ENCODE peak calls at places on chromosomes 12 and 14, in four cellular contexts. Y is sigmoid colon, Z is body of pancreas, Q is breast epithelium. M is an unnamed sample.

GRCh38 chr12:55685671-55686070 is 22.0 kb downstream of the ITGA7 start:
- DNase-seq in Q (no peak), Y (peak; percentile 34), Z (no peak), M (no peak)

GRCh38 chr14:59912443-59912842 is 7.5 kb upstream of the LRRC9 start:
- DNase-seq in Y (no peak), Z (no peak), Q (no peak), M (no peak)

GRCh38 chr14:22536853-22537338 is 52.1 kb downstream of the DAD1 start:
- DNase-seq in Y (peak; percentile 86), Q (no peak), Z (peak; percentile 31), M (peak; percentile 84)

GRCh38 chr14:104719343-104719742 is 4.7 kb upstream of the ADSS1 start:
- DNase-seq in Y (no peak), Z (no peak), Q (no peak), M (no peak)

GRCh38 chr14:20195911-20196310 is 5.2 kb downstream of the OR11G2 start:
- DNase-seq in Y (no peak), Z (no peak), Q (no peak), M (no peak)

GRCh38 chr14:57957441-57957840 is 91.5 kb upstream of the SLC35F4 start:
- DNase-seq in Z (no peak), Y (no peak), Q (no peak), M (no peak)

GRCh38 chr12:101863971-101864370 is 13.4 kb upstream of the DRAM1 start:
- DNase-seq in Y (no peak), Z (no peak), Q (no peak), M (no peak)

GRCh38 chr14:97120204-97121120 is 323.3 kb downstream of the VRK1 start:
- DNase-seq in Z (no peak), Y (no peak), Q (no peak), M (no peak)

GRCh38 chr14:91607322-91608047 is 97.4 kb upstream of the PPP4R3A start:
- DNase-seq in Z (no peak), Q (no peak), Y (no peak), M (no peak)

GRCh38 chr12:118840399-118840798 is 140.9 kb upstream of the SRRM4 start:
- DNase-seq in Y (no peak), Z (no peak), Q (no peak), M (no peak)

GRCh38 chr12:94615284-94616216 is 34.8 kb downstream of the TMCC3 start:
- DNase-seq in Z (peak; percentile 71), Y (no peak), Q (no peak), M (no peak)

GRCh38 chr14:77128414-77128891 is 13.1 kb downstream of the ZDHHC22 start:
- DNase-seq in Z (peak; percentile 35), Q (no peak), Y (no peak), M (no peak)

GRCh38 chr12:67223225-67223624 is 45.9 kb upstream of the CAND1 start:
- DNase-seq in Y (no peak), Z (no peak), Q (no peak), M (peak; percentile 26)

GRCh38 chr12:111457071-111457470 is 51.3 kb downstream of the SH2B3 start:
- DNase-seq in Z (no peak), Y (peak; percentile 48), Q (no peak), M (no peak)

GRCh38 chr12:110270125-110270962 is 10.7 kb upstream of the ATP2A2 start:
- DNase-seq in Z (peak; percentile 65), Q (no peak), Y (peak; percentile 87), M (no peak)

GRCh38 chr12:57614178-57614947 is 3.1 kb downstream of the ARHGEF25 start:
- DNase-seq in Z (peak; percentile 17), Q (no peak), Y (peak; percentile 77), M (no peak)

GRCh38 chr14:52834440-52834842 is 43.0 kb upstream of the GNPNAT1 start:
- DNase-seq in Q (no peak), Z (no peak), Y (no peak), M (no peak)

GRCh38 chr12:100797786-100798580 is 3.4 kb downstream of the ANO4 start:
- DNase-seq in Y (no peak), Z (no peak), Q (no peak), M (no peak)

GRCh38 chr12:100794441-100795192 is at the start of gene ANO4:
- DNase-seq in Z (no peak), Q (no peak), Y (no peak), M (no peak)

GRCh38 chr12:100795193-100796179 is 910 bp downstream of the ANO4 start:
- DNase-seq in Z (no peak), Q (no peak), Y (no peak), M (no peak)

GRCh38 chr12:100797246-100797645 is 2.7 kb downstream of the ANO4 start:
- DNase-seq in Q (no peak), Y (no peak), Z (no peak), M (no peak)

GRCh38 chr12:100796616-100797015 is 2.0 kb downstream of the ANO4 start:
- DNase-seq in Z (no peak), Y (no peak), Q (no peak), M (no peak)
- H3K4me3 ChIP-seq in Z (no peak overlapping the region), Y (no peak overlapping the region), Q (no peak overlapping the region), M (no peak overlapping the region)

GRCh38 chr14:24297190-24297964 is 2.2 kb downstream of the DHRS1 start:
- DNase-seq in Y (no peak), Q (no peak), Z (no peak), M (no peak)

GRCh38 chr14:24300326-24300980 is 803 bp downstream of the NOP9 start:
- DNase-seq in Y (no peak), Q (no peak), Z (no peak), M (no peak)

GRCh38 chr14:24296341-24297157 is 3.0 kb downstream of the DHRS1 start:
- DNase-seq in Y (peak; percentile 73), Z (peak; percentile 73), Q (no peak), M (no peak)

GRCh38 chr14:24298892-24299254 is 707 bp downstream of the DHRS1 start:
- DNase-seq in Y (no peak), Q (no peak), Z (no peak), M (no peak)

GRCh38 chr14:24299255-24300191 is at the start of the genes DHRS1 and NOP9:
- DNase-seq in Y (peak; percentile 96), Z (peak; percentile 94), Q (peak; percentile 93), M (peak; percentile 97)
- TF ChIP-seq POLR2A in Y (peak; percentile 60), Z (peak; percentile 74), Q (peak; percentile 72), M (peak; percentile 92)

GRCh38 chr12:130992448-130992847 is 38.7 kb downstream of the ADGRD1 start:
- DNase-seq in Z (peak; percentile 37), Y (peak; percentile 20), Q (no peak), M (no peak)
- H3K27ac ChIP-seq in Z (no peak overlapping the region), Y (no peak overlapping the region), Q (no peak overlapping the region), M (no peak overlapping the region)

GRCh38 chr12:88648625-88649024 is 68.4 kb upstream of the KITLG start:
- DNase-seq in Q (no peak), Z (no peak), Y (no peak), M (no peak)

GRCh38 chr12:88644946-88645702 is 64.9 kb upstream of the KITLG start:
- DNase-seq in Y (no peak), Z (no peak), Q (no peak), M (no peak)

GRCh38 chr12:88646824-88647223 is 66.6 kb upstream of the KITLG start:
- DNase-seq in Q (no peak), Z (no peak), Y (no peak), M (no peak)

DNA sequence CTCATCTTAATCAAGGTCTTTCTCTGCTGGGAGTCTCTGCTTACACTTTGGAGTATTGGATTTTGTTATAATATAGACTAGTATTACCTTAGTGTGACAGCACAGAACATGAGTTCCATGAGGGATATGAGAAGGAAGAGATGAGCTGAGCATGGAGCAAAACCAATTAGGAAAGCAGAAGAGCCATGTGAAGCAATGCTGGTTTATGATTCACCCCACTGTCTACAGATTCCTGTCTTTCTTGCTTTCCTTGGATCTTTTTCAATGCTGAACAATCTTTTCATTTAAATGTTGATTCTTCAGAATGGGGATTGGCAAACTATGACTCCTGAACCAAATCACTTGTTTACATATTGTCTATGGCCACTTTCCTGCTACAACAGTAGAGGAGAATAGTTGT is 70.4 kb upstream of the KITLG start:
- DNase-seq in Q (no peak), Z (no peak), Y (no peak), M (no peak)
- H3K4me3 ChIP-seq in Q (no peak overlapping the region), Z (no peak overlapping the region), Y (no peak overlapping the region), M (no peak overlapping the region)

M was measured in Peyer's patch.